ENCODE peak calls at places on chromosomes 2 and 18, in nine cellular contexts. C is naive thymus-derived CD4-positive, alpha-beta T cell; Z is IMR-90; Y is A549; G is CD4-positive, alpha-beta T cell; S is psoas muscle; X is pancreas; R is heart left ventricle; P is CD4-positive, alpha-beta memory T cell. A is an unnamed sample.
A peak's percentile ranks its signal among the peaks of the same experiment; 100 is the strongest.

GRCh38 chr2:67135201-67135600 is 261.9 kb upstream of the ETAA1 start:
- DNase-seq in S (no peak), Z (no peak), C (no peak), X (no peak), G (no peak), R (no peak), P (no peak), Y (no peak), A (no peak)

GRCh38 chr2:217456016-217456415 is 546.8 kb downstream of the TNS1 start:
- DNase-seq in X (no peak), C (no peak), S (no peak), Y (no peak), G (no peak), P (no peak), R (no peak), Z (peak; percentile 59), A (no peak)

GRCh38 chr18:38022247-38022646 is 456.6 kb upstream of the CELF4 start:
- DNase-seq in C (no peak), G (no peak), P (no peak), R (no peak), Z (no peak), Y (no peak), X (no peak), S (no peak), A (no peak)

GRCh38 chr2:140359056-140359771 is 1579.0 kb upstream of the NXPH2 start:
- DNase-seq in Y (no peak), R (no peak), P (no peak), X (no peak), S (no peak), Z (no peak), G (no peak), C (no peak), A (no peak)

GRCh38 chr18:54671291-54671881 is 80.3 kb downstream of the DYNAP start:
- DNase-seq in C (no peak), G (no peak), R (no peak), X (no peak), P (peak; percentile 17), Y (peak; percentile 21), S (no peak), Z (peak; percentile 42), A (no peak)

GRCh38 chr2:242002944-242003343 is 133.4 kb downstream of the RTP5 start:
- DNase-seq in G (no peak), X (peak; percentile 41), P (no peak), R (no peak), Y (no peak), C (peak; percentile 38), S (no peak), Z (no peak), A (no peak)

GRCh38 chr2:41710944-41711343 is 336.9 kb upstream of the PKDCC start:
- DNase-seq in G (no peak), X (no peak), Y (no peak), S (no peak), P (no peak), C (no peak), R (no peak), Z (peak; percentile 23), A (no peak)

GRCh38 chr2:240956935-240957655 is 41.3 kb upstream of the SNED1 start:
- DNase-seq in R (peak; percentile 23), X (peak; percentile 50), S (peak; percentile 42), Z (no peak), Y (no peak), G (no peak), C (no peak), P (no peak), A (no peak)

GRCh38 chr2:182852787-182853186 is 13.7 kb downstream of the FRZB start:
- DNase-seq in R (no peak), Y (no peak), Z (no peak), C (no peak), X (no peak), P (no peak), G (no peak), S (no peak), A (no peak)

GRCh38 chr2:51013870-51014526 is 17.9 kb downstream of the NRXN1 start:
- DNase-seq in G (no peak), X (no peak), C (no peak), Z (peak; percentile 7), S (no peak), P (no peak), Y (no peak), R (no peak), A (no peak)

GRCh38 chr2:85770369-85770768 is 16.6 kb downstream of the ATOH8 start:
- DNase-seq in C (no peak), Z (peak; percentile 66), S (peak; percentile 55), G (no peak), P (no peak), Y (no peak), X (no peak), R (no peak), A (no peak)

GRCh38 chr18:58592223-58593214 is 36.4 kb downstream of the ALPK2 start:
- DNase-seq in Z (no peak), C (no peak), R (no peak), P (no peak), Y (no peak), X (no peak), G (no peak), S (no peak), A (no peak)

GRCh38 chr18:80250740-80251364 is 3.5 kb upstream of the PARD6G start:
- DNase-seq in Z (no peak), Y (no peak), S (no peak), G (no peak), R (no peak), P (no peak), C (no peak), X (no peak), A (no peak)

GRCh38 chr2:8653485-8653884 is 28.4 kb upstream of the ID2 start:
- DNase-seq in Y (no peak), C (no peak), R (no peak), Z (no peak), S (no peak), X (no peak), P (no peak), G (no peak), A (no peak)

GRCh38 chr2:19686439-19686838 is 215.3 kb downstream of the TTC32 start:
- DNase-seq in R (no peak), P (no peak), Z (no peak), Y (no peak), C (no peak), S (no peak), X (no peak), G (no peak), A (no peak)

GRCh38 chr18:10421859-10422258 is 32.6 kb upstream of the APCDD1 start:
- DNase-seq in Z (peak; percentile 69), R (no peak), C (no peak), Y (no peak), P (no peak), G (no peak), S (peak; percentile 75), X (no peak), A (no peak)

GRCh38 chr18:80103231-80103630 is 5.8 kb upstream of the ADNP2 start:
- DNase-seq in R (no peak), S (no peak), Y (no peak), G (no peak), P (no peak), C (no peak), Z (peak; percentile 69), X (no peak), A (no peak)

GRCh38 chr18:54358495-54358793 is 738 bp downstream of the C18orf54 start:
- DNase-seq in R (no peak), C (no peak), Z (peak; percentile 10), X (no peak), Y (no peak), S (no peak), G (no peak), P (no peak), A (no peak)

GRCh38 chr18:14941256-14941655 is 193.3 kb downstream of the ANKRD30B start:
- DNase-seq in Z (no peak), S (no peak), C (no peak), R (no peak), P (no peak), G (no peak), Y (no peak), X (no peak), A (no peak)

GRCh38 chr18:14943486-14943885 is 195.5 kb downstream of the ANKRD30B start:
- DNase-seq in Y (no peak), S (no peak), P (no peak), G (no peak), Z (no peak), R (no peak), X (no peak), C (no peak), A (no peak)

GRCh38 chr18:14942275-14942674 is 194.3 kb downstream of the ANKRD30B start:
- DNase-seq in R (no peak), P (no peak), C (no peak), Y (no peak), X (no peak), G (no peak), S (no peak), Z (no peak), A (no peak)

GRCh38 chr18:14940738-14941137 is 192.8 kb downstream of the ANKRD30B start:
- DNase-seq in Z (no peak), R (no peak), X (no peak), G (no peak), C (no peak), P (no peak), S (no peak), Y (no peak), A (no peak)

GRCh38 chr18:14941792-14942191 is 193.8 kb downstream of the ANKRD30B start:
- DNase-seq in R (no peak), Y (no peak), P (no peak), X (no peak), G (no peak), S (no peak), C (no peak), Z (no peak), A (no peak)
- H3K9me3 ChIP-seq in R (no peaks in the 10 kb centered on the region), Y (no peaks in the 10 kb centered on the region), P (no peaks in the 10 kb centered on the region), X (no peaks in the 10 kb centered on the region), G (no peaks in the 10 kb centered on the region), S (no peaks in the 10 kb centered on the region), C (no peaks in the 10 kb centered on the region), Z (peaks cover 32% of the 10 kb centered on the region), A (no peaks in the 10 kb centered on the region)

DNA sequence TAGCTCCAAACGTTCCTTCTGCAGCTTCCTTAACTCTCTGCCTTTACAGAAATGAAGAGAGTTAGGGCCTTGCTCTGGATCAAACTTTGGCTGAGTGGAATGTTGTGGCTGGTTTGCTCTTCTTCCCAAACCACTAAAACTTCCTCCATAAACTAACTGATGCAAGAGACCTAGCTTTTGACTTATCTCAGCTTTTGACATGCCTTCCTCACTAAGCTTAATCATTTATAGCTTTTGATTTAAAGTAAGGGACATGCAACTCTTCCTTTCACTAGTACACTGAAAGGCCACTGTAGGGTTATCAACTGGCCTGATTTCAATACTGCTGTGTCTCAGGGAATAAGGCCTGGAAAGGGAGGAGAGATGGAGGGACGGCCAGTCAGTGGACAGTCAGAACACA is 8.3 kb downstream of the PXDN start:
- DNase-seq in R (no peak), X (no peak), Y (no peak), G (no peak), P (no peak), S (no peak), C (no peak), Z (peak; percentile 39), A (no peak)
- H3K9me3 ChIP-seq in R (peaks cover 12% of the 10 kb centered on the region), X (no peaks in the 10 kb centered on the region), Y (peaks cover 6% of the 10 kb centered on the region), G (no peaks in the 10 kb centered on the region), P (no peaks in the 10 kb centered on the region), S (peaks cover 4% of the 10 kb centered on the region), C (no peaks in the 10 kb centered on the region), Z (peaks cover 3% of the 10 kb centered on the region), A (no peaks in the 10 kb centered on the region)

GRCh38 chr18:35303610-35304009 is 13.6 kb upstream of the ZSCAN30 start:
- DNase-seq in S (no peak), R (no peak), X (no peak), G (no peak), Z (no peak), Y (no peak), P (no peak), C (no peak), A (no peak)
- H3K9me3 ChIP-seq in S (peaks cover 83% of the 10 kb centered on the region), R (peaks cover 99% of the 10 kb centered on the region), X (peaks cover 19% of the 10 kb centered on the region), G (peaks cover 91% of the 10 kb centered on the region), Z (peaks cover 75% of the 10 kb centered on the region), Y (peaks cover 89% of the 10 kb centered on the region), P (peaks cover 68% of the 10 kb centered on the region), C (peaks cover 33% of the 10 kb centered on the region), A (peaks cover 48% of the 10 kb centered on the region)

GRCh38 chr2:113150258-113150601 is 22.8 kb downstream of the IL1RN start:
- DNase-seq in P (no peak), G (no peak), X (no peak), R (no peak), Y (no peak), Z (no peak), S (no peak), C (no peak), A (no peak)
- H3K9me3 ChIP-seq in P (no peaks in the 10 kb centered on the region), G (no peaks in the 10 kb centered on the region), X (no peaks in the 10 kb centered on the region), R (no peaks in the 10 kb centered on the region), Y (peaks cover under 1% of the 10 kb centered on the region), Z (no peaks in the 10 kb centered on the region), S (no peaks in the 10 kb centered on the region), C (no peaks in the 10 kb centered on the region), A (no peaks in the 10 kb centered on the region)

A was measured in CD8-positive, alpha-beta memory T cell.